ENCODE peak calls at places on chromosomes 13 and 19, in eight cellular contexts. I, V, J, N, Y, Z, R and L are unnamed samples. For H3K4me1 and H3K9me3, the result is how much of the 10 kb centered on the place peaks cover.

GRCh38 chr19:6213266-6213595 is 66.5 kb downstream of the MLLT1 start:
- DNase-seq in I (peak), V (no peak), J (no peak), N (peak), Y (no peak), Z (no peak), R (no peak), L (no peak)

GRCh38 chr13:78660130-78660857 is 1.3 kb upstream of the OBI1 start:
- DNase-seq in I (no peak), V (peak), J (no peak), N (peak), Y (no peak), Z (peak), R (no peak), L (no peak)

GRCh38 chr19:29259867-29260281 is 46.9 kb upstream of the UQCRFS1 start:
- DNase-seq in I (no peak), V (no peak), J (no peak), N (no peak), Y (no peak), Z (no peak), R (no peak), L (no peak)

GRCh38 chr13:71578048-71578447 is 289.0 kb downstream of the DACH1 start:
- DNase-seq in I (no peak), V (no peak), J (no peak), N (no peak), Y (no peak), Z (no peak), R (no peak), L (no peak)

GRCh38 chr19:7216373-7216902 is 77.8 kb downstream of the INSR start:
- DNase-seq in I (no peak), V (no peak), J (no peak), N (no peak), Y (no peak), Z (no peak), R (no peak), L (no peak)

GRCh38 chr13:52128714-52129700 is at the start of gene NEK5:
- DNase-seq in I (peak), V (peak), J (peak), N (peak), Y (peak), Z (peak), R (peak), L (peak)

GRCh38 chr19:4019578-4019977 is 12.0 kb downstream of the PIAS4 start:
- DNase-seq in I (peak), V (no peak), J (no peak), N (no peak), Y (no peak), Z (no peak), R (no peak), L (no peak)

GRCh38 chr19:46380690-46381089 is 32.7 kb downstream of the CCDC8 start:
- DNase-seq in I (no peak), V (no peak), J (no peak), N (no peak), Y (no peak), Z (no peak), R (no peak), L (no peak)

GRCh38 chr19:40717880-40718773 is 1.2 kb downstream of the ITPKC start:
- DNase-seq in I (peak), V (peak), J (peak), N (peak), Y (peak), Z (peak), R (no peak), L (peak)

GRCh38 chr19:23957660-23958281 is 43.1 kb downstream of the ZNF726 start:
- DNase-seq in I (no peak), V (no peak), J (no peak), N (no peak), Y (no peak), Z (no peak), R (no peak), L (no peak)

GRCh38 chr13:85995788-85996418 is 196.7 kb upstream of the SLITRK6 start:
- DNase-seq in I (no peak), V (no peak), J (no peak), N (no peak), Y (no peak), Z (no peak), R (no peak), L (no peak)

GRCh38 chr19:50358483-50359431 is 6.7 kb downstream of the NAPSA start:
- DNase-seq in I (peak), V (peak), J (peak), N (peak), Y (no peak), Z (no peak), R (no peak), L (peak)

GRCh38 chr13:27161423-27161822 is 10.2 kb downstream of the USP12 start:
- DNase-seq in I (no peak), V (no peak), J (no peak), N (no peak), Y (no peak), Z (no peak), R (no peak), L (no peak)

GRCh38 chr19:6458695-6459355 is 767 bp downstream of the SLC25A23 start:
- DNase-seq in I (no peak), V (no peak), J (peak), N (no peak), Y (peak), Z (no peak), R (no peak), L (no peak)

GRCh38 chr19:43997631-43998290 is 5.0 kb upstream of the ZNF230 start:
- DNase-seq in I (no peak), V (peak), J (no peak), N (no peak), Y (no peak), Z (no peak), R (no peak), L (no peak)

DNA sequence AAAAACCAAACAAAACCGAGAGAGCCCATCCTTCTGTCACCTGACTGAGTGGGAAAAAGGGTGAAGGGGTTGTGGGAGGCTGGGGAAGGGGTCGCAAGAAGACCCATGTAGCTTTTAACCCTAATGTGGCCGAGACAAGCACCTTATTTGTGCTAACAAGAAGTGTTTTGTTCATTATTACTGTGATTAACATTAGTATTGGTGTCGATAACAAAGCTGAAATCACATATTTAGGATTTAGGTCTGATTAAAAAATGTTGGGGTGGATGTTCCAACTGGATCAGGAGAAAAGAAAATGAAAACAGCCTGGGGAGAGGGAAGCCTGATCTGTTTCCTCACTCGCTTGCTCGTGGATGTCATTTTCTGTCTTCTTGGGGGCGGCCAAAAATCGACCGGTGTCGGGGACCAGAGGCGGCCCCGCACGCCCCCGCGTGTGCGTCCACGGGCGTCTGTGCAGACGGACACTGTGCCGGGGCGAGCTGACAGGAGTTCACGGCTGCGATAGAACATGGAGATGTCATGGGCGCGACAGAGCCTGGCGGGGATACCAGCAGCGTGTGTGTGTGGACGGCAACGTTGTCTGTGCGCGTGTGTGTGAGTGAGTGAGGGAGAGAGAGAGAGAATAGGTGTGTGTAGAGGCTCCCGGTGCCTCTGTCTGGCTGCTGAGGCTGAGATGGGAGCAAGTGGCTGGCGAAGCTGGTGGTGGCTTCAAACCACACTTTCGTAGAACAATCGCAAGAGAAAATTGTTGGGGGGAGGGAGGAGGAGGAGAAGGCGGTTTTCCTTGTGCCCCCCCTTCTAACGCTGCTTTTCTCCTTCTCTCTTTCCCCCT is 29.1 kb downstream of the NFIX start:
- DNase-seq in I (no peak), V (peak), J (no peak), N (no peak), Y (no peak), Z (no peak), R (no peak), L (no peak)
- H3K27ac ChIP-seq in I (no peak), V (no peak), J (no peak), N (peak), Y (peak), Z (no peak), R (no peak), L (no peak)

DNA sequence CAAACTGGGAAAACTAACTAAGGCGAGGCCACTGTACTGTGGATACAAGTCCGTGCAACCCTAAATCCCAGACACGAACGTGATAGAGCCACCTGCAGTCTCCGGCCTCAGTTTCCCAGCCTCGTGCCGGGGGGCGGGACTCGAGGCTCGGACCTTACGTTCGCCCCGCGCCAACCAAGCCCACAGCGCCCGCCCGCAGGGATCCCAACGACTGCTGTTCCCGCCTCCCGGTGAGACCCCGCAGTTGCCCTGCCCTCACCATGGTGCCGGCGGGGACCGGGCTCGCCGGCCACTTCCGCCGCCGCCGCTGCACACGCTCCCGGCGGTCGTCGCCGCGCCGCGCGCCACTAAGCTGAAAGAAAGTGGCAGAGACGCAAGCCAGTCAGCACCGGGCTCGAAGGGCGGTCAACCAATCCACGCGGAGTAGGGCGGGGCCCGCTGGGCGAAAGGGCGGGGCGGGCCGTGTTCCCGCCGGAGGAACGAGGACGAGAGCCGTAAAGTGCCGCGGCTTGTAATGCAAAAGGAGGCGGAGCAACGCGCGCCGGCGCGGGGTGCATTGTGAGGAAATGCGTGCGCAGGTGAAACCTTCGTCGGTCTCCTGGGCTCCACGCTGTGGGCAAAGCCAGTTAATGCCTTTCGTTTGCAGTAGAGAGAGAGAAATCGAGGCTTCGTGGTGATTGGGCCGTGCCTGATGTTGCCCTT is at the start of gene LSM4:
- DNase-seq in I (peak), V (peak), J (peak), N (peak), Y (peak), Z (peak), R (peak), L (peak)
- H3K4me1 ChIP-seq in I (under half), V (under half), J (under half), N (under half), Y (under half), Z (under half), R (under half), L (under half)

DNA sequence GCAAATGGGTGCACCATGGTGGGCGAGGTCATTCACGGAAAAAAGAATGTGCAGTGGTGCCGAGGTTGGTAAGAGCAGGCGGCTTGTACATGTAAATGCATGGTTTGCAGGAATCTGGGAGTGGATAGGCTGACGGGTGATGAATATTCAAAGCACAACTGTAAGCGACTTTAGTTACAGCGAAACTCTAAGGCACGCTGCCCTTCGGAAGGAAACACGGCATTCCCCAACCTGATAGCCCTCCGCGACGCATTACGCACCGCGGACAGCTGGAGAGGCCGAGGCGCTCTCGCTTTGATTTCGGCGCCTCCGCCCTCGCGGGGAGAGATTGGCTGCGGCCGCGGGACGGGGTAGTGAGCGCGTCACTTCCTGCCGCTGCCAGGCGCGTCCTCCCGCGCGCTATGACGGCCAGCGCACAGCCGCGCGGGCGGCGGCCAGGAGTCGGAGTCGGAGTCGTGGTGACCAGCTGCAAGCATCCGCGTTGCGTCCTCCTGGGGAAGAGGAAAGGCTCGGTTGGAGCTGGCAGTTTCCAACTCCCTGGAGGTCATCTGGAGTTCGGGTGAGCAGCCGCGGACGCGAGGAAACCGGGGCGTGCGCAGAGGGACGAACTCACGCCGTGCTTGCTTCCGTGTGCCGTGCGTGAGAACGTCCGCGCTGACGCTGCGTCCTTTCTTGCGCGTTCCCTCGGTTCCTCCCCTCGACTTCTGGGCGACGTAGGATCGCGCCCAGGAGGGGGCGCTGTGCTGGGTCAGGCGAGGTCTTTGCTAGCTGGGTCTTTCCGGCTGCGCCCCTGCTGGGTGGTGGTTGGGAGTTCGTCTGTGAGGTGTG is at the start of gene NUDT15:
- DNase-seq in I (peak), V (peak), J (peak), N (peak), Y (peak), Z (peak), R (peak), L (peak)
- H3K9me3 ChIP-seq in I (under half), V (under half), J (under half), N (under half), Y (under half), Z (under half), R (under half), L (under half)

GRCh38 chr19:14113762-14114414 is 3.7 kb downstream of the PRKACA start:
- DNase-seq in I (peak), V (no peak), J (peak), N (peak), Y (peak), Z (no peak), R (no peak), L (peak)

GRCh38 chr19:14112809-14113385 is 4.7 kb downstream of the PRKACA start:
- DNase-seq in I (no peak), V (peak), J (peak), N (peak), Y (no peak), Z (no peak), R (no peak), L (peak)

GRCh38 chr19:14110650-14111049 is 6.9 kb downstream of the PRKACA start:
- DNase-seq in I (no peak), V (no peak), J (peak), N (no peak), Y (no peak), Z (no peak), R (no peak), L (no peak)

GRCh38 chr19:14112051-14112808 is 5.3 kb downstream of the PRKACA start:
- DNase-seq in I (peak), V (peak), J (peak), N (peak), Y (no peak), Z (no peak), R (no peak), L (no peak)

GRCh38 chr19:14111486-14111885 is 6.1 kb downstream of the PRKACA start:
- DNase-seq in I (no peak), V (no peak), J (peak), N (no peak), Y (no peak), Z (no peak), R (no peak), L (no peak)
- H3K27ac ChIP-seq in I (no peak), V (no peak), J (no peak), N (no peak), Y (no peak), Z (no peak), R (no peak), L (no peak)

DNA sequence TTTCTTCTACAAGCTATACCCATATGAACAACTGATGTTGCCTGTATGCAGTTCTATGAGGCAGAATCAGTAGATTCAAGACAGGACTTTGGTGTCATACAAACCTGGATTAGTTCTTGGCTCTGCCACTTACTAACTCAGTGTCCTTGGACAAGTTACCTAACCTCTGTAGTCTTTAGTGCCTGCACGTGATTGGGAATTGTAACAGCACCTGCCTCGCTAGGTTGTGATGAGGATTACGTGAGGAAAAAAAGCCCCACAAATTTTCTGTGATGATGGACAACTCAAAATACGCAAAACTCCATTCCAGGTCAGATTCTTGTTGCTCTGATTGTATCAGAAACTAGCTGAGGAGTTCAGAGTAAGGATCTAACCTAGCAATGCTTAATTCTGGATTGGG is 89.3 kb downstream of the LRCH1 start:
- DNase-seq in I (no peak), V (no peak), J (no peak), N (no peak), Y (no peak), Z (no peak), R (no peak), L (no peak)
- H3K4me1 ChIP-seq in I (under half), V (half or more), J (under half), N (under half), Y (under half), Z (under half), R (under half), L (under half)

GRCh38 chr13:22592515-22592914 is 588.3 kb upstream of the SGCG start:
- DNase-seq in I (no peak), V (no peak), J (no peak), N (no peak), Y (peak), Z (no peak), R (no peak), L (no peak)
- H3K9me3 ChIP-seq in I (under half), V (under half), J (under half), N (under half), Y (under half), Z (under half), R (under half), L (under half)

GRCh38 chr13:39765801-39766463 is 110.5 kb downstream of the COG6 start:
- DNase-seq in I (peak), V (peak), J (peak), N (no peak), Y (no peak), Z (peak), R (no peak), L (peak)

GRCh38 chr13:39760521-39760920 is 105.1 kb downstream of the COG6 start:
- DNase-seq in I (no peak), V (no peak), J (peak), N (no peak), Y (no peak), Z (no peak), R (no peak), L (no peak)
- H3K27ac ChIP-seq in I (no peak), V (no peak), J (no peak), N (no peak), Y (no peak), Z (no peak), R (no peak), L (no peak)

DNA sequence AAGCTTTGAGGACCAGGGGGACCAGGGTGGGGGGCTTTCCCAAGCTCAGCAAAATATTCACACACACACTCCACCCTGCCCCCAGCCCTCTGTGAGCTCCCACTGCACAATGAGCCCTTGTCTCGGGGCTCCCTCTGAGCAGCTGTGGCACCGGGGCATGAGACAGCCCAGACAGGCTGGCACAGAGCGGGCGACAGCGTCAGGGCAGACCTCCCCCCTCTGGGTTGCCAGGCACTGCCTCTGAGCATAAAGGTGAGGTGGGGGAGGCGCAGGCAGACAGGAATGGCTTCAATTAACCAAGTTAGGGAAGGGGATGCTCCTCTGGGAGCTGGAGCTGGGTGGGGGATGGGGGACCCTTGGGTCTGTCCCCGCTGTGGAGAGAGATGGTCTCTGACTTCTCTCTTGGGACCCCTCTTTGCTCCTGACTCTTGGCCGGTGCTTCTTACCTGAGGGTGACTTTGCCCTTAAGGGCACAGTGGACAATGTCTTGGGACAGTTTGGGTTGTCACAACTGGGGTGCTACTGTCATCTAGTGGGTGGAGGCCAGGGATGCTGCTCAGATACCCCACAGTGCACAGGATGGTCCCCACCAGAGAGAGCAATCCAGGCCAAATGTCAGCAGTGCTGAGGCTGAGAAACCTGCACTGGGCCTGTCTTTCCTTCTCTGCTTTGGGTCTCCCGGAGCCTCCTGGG is 30.3 kb downstream of the LYL1 start:
- DNase-seq in I (no peak), V (no peak), J (no peak), N (no peak), Y (no peak), Z (no peak), R (no peak), L (no peak)
- H3K4me1 ChIP-seq in I (under half), V (under half), J (under half), N (under half), Y (under half), Z (under half), R (under half), L (under half)

DNA sequence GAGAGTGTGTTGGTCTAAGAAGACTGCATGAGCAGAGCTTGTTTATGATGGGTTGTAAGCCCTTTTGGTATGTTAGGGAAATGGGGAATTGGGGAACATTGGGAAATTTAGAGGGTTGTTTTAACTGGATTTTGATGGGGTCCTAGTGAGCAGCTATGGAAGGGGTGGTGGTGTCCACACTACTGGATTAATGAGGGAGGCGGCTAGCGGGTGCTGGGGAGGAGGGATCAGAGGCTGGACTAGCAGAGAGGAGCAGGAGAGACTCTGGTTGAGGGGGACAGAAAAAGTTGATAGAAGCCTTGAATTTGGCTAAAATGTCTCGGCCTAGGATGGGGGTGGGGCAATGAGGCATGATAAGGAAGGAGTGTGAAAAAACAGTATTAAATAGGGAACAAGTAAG is 1369.1 kb downstream of the UQCRFS1 start:
- DNase-seq in I (no peak), V (no peak), J (no peak), N (no peak), Y (no peak), Z (no peak), R (no peak), L (no peak)
- H3K9me3 ChIP-seq in I (under half), V (under half), J (under half), N (under half), Y (under half), Z (half or more), R (under half), L (under half)